ENCODE peak calls at places on chromosomes 4 and X, in five cellular contexts. O, J, Z, B and U are unnamed samples.

GRCh38 chrX:94831364-94831763 is 1157.4 kb downstream of the FAM133A start:
- DNase-seq in O (no peak), J (no peak), Z (no peak), B (peak; percentile 4), U (peak; percentile 11)

GRCh38 chr4:140046573-140046972 is 107.4 kb downstream of the MAML3 start:
- DNase-seq in O (no peak), J (no peak), Z (no peak), B (no peak), U (no peak)

GRCh38 chrX:107574711-107575110 is 53.6 kb upstream of the PRPS1 start:
- DNase-seq in O (no peak), J (no peak), Z (no peak), B (peak; percentile 59), U (peak; percentile 22)

GRCh38 chr4:132818091-132818490 is 331.0 kb upstream of the PCDH10 start:
- DNase-seq in O (no peak), J (no peak), Z (no peak), B (no peak), U (no peak)

GRCh38 chr4:43458293-43458692 is 565.8 kb downstream of the GRXCR1 start:
- DNase-seq in O (no peak), J (no peak), Z (no peak), B (no peak), U (no peak)

GRCh38 chr4:31701256-31701655 is 981.1 kb downstream of the PCDH7 start:
- DNase-seq in O (no peak), J (no peak), Z (no peak), B (no peak), U (no peak)

GRCh38 chr4:53818112-53818511 is 226.8 kb upstream of the LNX1 start:
- DNase-seq in O (no peak), J (no peak), Z (no peak), B (no peak), U (no peak)

GRCh38 chr4:127479031-127479622 is 153.6 kb upstream of the INTU start:
- DNase-seq in O (no peak), J (no peak), Z (no peak), B (peak; percentile 37), U (peak; percentile 70)

GRCh38 chr4:176230827-176231226 is 35.4 kb upstream of the SPATA4 start:
- DNase-seq in O (no peak), J (no peak), Z (no peak), B (no peak), U (no peak)

GRCh38 chr4:92066485-92066884 is 237.3 kb upstream of the GRID2 start:
- DNase-seq in O (no peak), J (no peak), Z (no peak), B (no peak), U (no peak)

GRCh38 chr4:26368685-26369084 is 47.9 kb downstream of the RBPJ start:
- DNase-seq in O (no peak), J (no peak), Z (no peak), B (no peak), U (no peak)

GRCh38 chr4:110629214-110629754 is 6.4 kb upstream of the PITX2 start:
- DNase-seq in O (no peak), J (no peak), Z (no peak), B (peak; percentile 51), U (no peak)

GRCh38 chr4:140662082-140662869 is 93.5 kb upstream of the UCP1 start:
- DNase-seq in O (no peak), J (no peak), Z (no peak), B (peak; percentile 84), U (peak; percentile 73)

GRCh38 chr4:7781361-7781760 is 158.3 kb downstream of the AFAP1 start:
- DNase-seq in O (no peak), J (no peak), Z (peak; percentile 31), B (peak; percentile 88), U (peak; percentile 77)

GRCh38 chr4:180394307-180394706 is 1848.9 kb upstream of the TENM3 start:
- DNase-seq in O (no peak), J (no peak), Z (no peak), B (no peak), U (no peak)